ENCODE peak calls at places on chromosomes 2 and 18, in ten cellular contexts. One of them, this sample, is unnamed.

GRCh38 chr2:240797914-240798313 is 22.1 kb downstream of the KIF1A start:
- DNase-seq in fibroblast of the aortic adventitia: no peak
- DNase-seq in GF-D8: no peak
- DNase-seq in right cardiac atrium: peak
- DNase-seq in NCI-H2029 treated with DMSO at 0.1 percent for 48 hours: no peak
- DNase-seq in lower lobe of right lung: peak
- DNase-seq in stimulated activated CD4-positive, alpha-beta T cell treated with anti-CD3 and anti-CD28 coated beads, Interleukin-4, amount 100 ng/mL, for 24 hours: no peak
- DNase-seq in activated CD4-positive, alpha-beta T cell treated with anti-CD3 and anti-CD28 coated beads, Interleukin-2, amount 50 U/mL, for 48 hours: no peak
- DNase-seq in tibial nerve: no peak
- DNase-seq in C1 segment of cervical spinal cord: no peak
- DNase-seq in this sample: no peak

GRCh38 chr2:215900203-215900611 is 113.1 kb downstream of the MREG start:
- DNase-seq in GF-D8: no peak
- DNase-seq in fibroblast of the aortic adventitia: peak
- DNase-seq in stimulated activated CD4-positive, alpha-beta T cell treated with anti-CD3 and anti-CD28 coated beads, Interleukin-4, amount 100 ng/mL, for 24 hours: no peak
- DNase-seq in lower lobe of right lung: peak
- DNase-seq in activated CD4-positive, alpha-beta T cell treated with anti-CD3 and anti-CD28 coated beads, Interleukin-2, amount 50 U/mL, for 48 hours: no peak
- DNase-seq in C1 segment of cervical spinal cord: no peak
- DNase-seq in right cardiac atrium: no peak
- DNase-seq in tibial nerve: no peak
- DNase-seq in NCI-H2029 treated with DMSO at 0.1 percent for 48 hours: no peak
- DNase-seq in this sample: peak

GRCh38 chr18:31942301-31942998 is 478 bp downstream of the TRAPPC8 start:
- DNase-seq in stimulated activated CD4-positive, alpha-beta T cell treated with anti-CD3 and anti-CD28 coated beads, Interleukin-4, amount 100 ng/mL, for 24 hours: peak
- DNase-seq in C1 segment of cervical spinal cord: peak
- DNase-seq in lower lobe of right lung: peak
- DNase-seq in NCI-H2029 treated with DMSO at 0.1 percent for 48 hours: no peak
- DNase-seq in tibial nerve: no peak
- DNase-seq in fibroblast of the aortic adventitia: peak
- DNase-seq in activated CD4-positive, alpha-beta T cell treated with anti-CD3 and anti-CD28 coated beads, Interleukin-2, amount 50 U/mL, for 48 hours: peak
- DNase-seq in right cardiac atrium: peak
- DNase-seq in GF-D8: peak
- DNase-seq in this sample: peak

GRCh38 chr2:160411167-160411566 is 82.4 kb downstream of the RBMS1 start:
- DNase-seq in activated CD4-positive, alpha-beta T cell treated with anti-CD3 and anti-CD28 coated beads, Interleukin-2, amount 50 U/mL, for 48 hours: peak
- DNase-seq in right cardiac atrium: no peak
- DNase-seq in NCI-H2029 treated with DMSO at 0.1 percent for 48 hours: no peak
- DNase-seq in fibroblast of the aortic adventitia: peak
- DNase-seq in tibial nerve: no peak
- DNase-seq in GF-D8: peak
- DNase-seq in lower lobe of right lung: no peak
- DNase-seq in stimulated activated CD4-positive, alpha-beta T cell treated with anti-CD3 and anti-CD28 coated beads, Interleukin-4, amount 100 ng/mL, for 24 hours: peak
- DNase-seq in C1 segment of cervical spinal cord: no peak
- DNase-seq in this sample: peak

GRCh38 chr2:152594022-152594712 is 123.1 kb downstream of the PRPF40A start:
- DNase-seq in C1 segment of cervical spinal cord: no peak
- DNase-seq in stimulated activated CD4-positive, alpha-beta T cell treated with anti-CD3 and anti-CD28 coated beads, Interleukin-4, amount 100 ng/mL, for 24 hours: no peak
- DNase-seq in tibial nerve: no peak
- DNase-seq in GF-D8: no peak
- DNase-seq in right cardiac atrium: no peak
- DNase-seq in NCI-H2029 treated with DMSO at 0.1 percent for 48 hours: peak
- DNase-seq in fibroblast of the aortic adventitia: no peak
- DNase-seq in lower lobe of right lung: no peak
- DNase-seq in activated CD4-positive, alpha-beta T cell treated with anti-CD3 and anti-CD28 coated beads, Interleukin-2, amount 50 U/mL, for 48 hours: no peak
- DNase-seq in this sample: peak

GRCh38 chr2:5693288-5694015 is 1.3 kb downstream of the SOX11 start:
- DNase-seq in fibroblast of the aortic adventitia: no peak
- DNase-seq in lower lobe of right lung: no peak
- DNase-seq in activated CD4-positive, alpha-beta T cell treated with anti-CD3 and anti-CD28 coated beads, Interleukin-2, amount 50 U/mL, for 48 hours: no peak
- DNase-seq in stimulated activated CD4-positive, alpha-beta T cell treated with anti-CD3 and anti-CD28 coated beads, Interleukin-4, amount 100 ng/mL, for 24 hours: no peak
- DNase-seq in NCI-H2029 treated with DMSO at 0.1 percent for 48 hours: no peak
- DNase-seq in tibial nerve: no peak
- DNase-seq in C1 segment of cervical spinal cord: no peak
- DNase-seq in right cardiac atrium: peak
- DNase-seq in GF-D8: no peak
- DNase-seq in this sample: no peak

GRCh38 chr2:163347982-163348842 is 387.6 kb downstream of the FIGN start:
- DNase-seq in NCI-H2029 treated with DMSO at 0.1 percent for 48 hours: no peak
- DNase-seq in GF-D8: no peak
- DNase-seq in stimulated activated CD4-positive, alpha-beta T cell treated with anti-CD3 and anti-CD28 coated beads, Interleukin-4, amount 100 ng/mL, for 24 hours: no peak
- DNase-seq in lower lobe of right lung: peak
- DNase-seq in fibroblast of the aortic adventitia: peak
- DNase-seq in activated CD4-positive, alpha-beta T cell treated with anti-CD3 and anti-CD28 coated beads, Interleukin-2, amount 50 U/mL, for 48 hours: no peak
- DNase-seq in right cardiac atrium: peak
- DNase-seq in C1 segment of cervical spinal cord: peak
- DNase-seq in tibial nerve: peak
- DNase-seq in this sample: peak

GRCh38 chr2:222302178-222303018 is 3.6 kb upstream of the PAX3 start:
- DNase-seq in activated CD4-positive, alpha-beta T cell treated with anti-CD3 and anti-CD28 coated beads, Interleukin-2, amount 50 U/mL, for 48 hours: no peak
- DNase-seq in fibroblast of the aortic adventitia: no peak
- DNase-seq in lower lobe of right lung: no peak
- DNase-seq in GF-D8: no peak
- DNase-seq in NCI-H2029 treated with DMSO at 0.1 percent for 48 hours: no peak
- DNase-seq in right cardiac atrium: peak
- DNase-seq in C1 segment of cervical spinal cord: no peak
- DNase-seq in tibial nerve: no peak
- DNase-seq in stimulated activated CD4-positive, alpha-beta T cell treated with anti-CD3 and anti-CD28 coated beads, Interleukin-4, amount 100 ng/mL, for 24 hours: no peak
- DNase-seq in this sample: no peak

GRCh38 chr2:128381001-128381938 is 62.6 kb upstream of the HS6ST1 start:
- DNase-seq in GF-D8: no peak
- DNase-seq in fibroblast of the aortic adventitia: no peak
- DNase-seq in lower lobe of right lung: peak
- DNase-seq in right cardiac atrium: no peak
- DNase-seq in NCI-H2029 treated with DMSO at 0.1 percent for 48 hours: no peak
- DNase-seq in C1 segment of cervical spinal cord: no peak
- DNase-seq in stimulated activated CD4-positive, alpha-beta T cell treated with anti-CD3 and anti-CD28 coated beads, Interleukin-4, amount 100 ng/mL, for 24 hours: no peak
- DNase-seq in activated CD4-positive, alpha-beta T cell treated with anti-CD3 and anti-CD28 coated beads, Interleukin-2, amount 50 U/mL, for 48 hours: no peak
- DNase-seq in tibial nerve: no peak
- DNase-seq in this sample: peak

GRCh38 chr18:54845788-54846187 is 17.5 kb downstream of the RAB27B start:
- DNase-seq in GF-D8: no peak
- DNase-seq in fibroblast of the aortic adventitia: no peak
- DNase-seq in lower lobe of right lung: no peak
- DNase-seq in stimulated activated CD4-positive, alpha-beta T cell treated with anti-CD3 and anti-CD28 coated beads, Interleukin-4, amount 100 ng/mL, for 24 hours: no peak
- DNase-seq in NCI-H2029 treated with DMSO at 0.1 percent for 48 hours: no peak
- DNase-seq in tibial nerve: no peak
- DNase-seq in right cardiac atrium: no peak
- DNase-seq in C1 segment of cervical spinal cord: no peak
- DNase-seq in activated CD4-positive, alpha-beta T cell treated with anti-CD3 and anti-CD28 coated beads, Interleukin-2, amount 50 U/mL, for 48 hours: no peak
- DNase-seq in this sample: no peak

GRCh38 chr2:221572821-221573429 is 821 bp upstream of the EPHA4 start:
- DNase-seq in fibroblast of the aortic adventitia: peak
- DNase-seq in GF-D8: no peak
- DNase-seq in right cardiac atrium: peak
- DNase-seq in lower lobe of right lung: peak
- DNase-seq in stimulated activated CD4-positive, alpha-beta T cell treated with anti-CD3 and anti-CD28 coated beads, Interleukin-4, amount 100 ng/mL, for 24 hours: peak
- DNase-seq in NCI-H2029 treated with DMSO at 0.1 percent for 48 hours: no peak
- DNase-seq in C1 segment of cervical spinal cord: peak
- DNase-seq in activated CD4-positive, alpha-beta T cell treated with anti-CD3 and anti-CD28 coated beads, Interleukin-2, amount 50 U/mL, for 48 hours: peak
- DNase-seq in tibial nerve: no peak
- DNase-seq in this sample: no peak

GRCh38 chr2:239439383-239440315 is 38.8 kb upstream of the HDAC4 start:
- DNase-seq in activated CD4-positive, alpha-beta T cell treated with anti-CD3 and anti-CD28 coated beads, Interleukin-2, amount 50 U/mL, for 48 hours: no peak
- DNase-seq in fibroblast of the aortic adventitia: no peak
- DNase-seq in lower lobe of right lung: no peak
- DNase-seq in C1 segment of cervical spinal cord: peak
- DNase-seq in stimulated activated CD4-positive, alpha-beta T cell treated with anti-CD3 and anti-CD28 coated beads, Interleukin-4, amount 100 ng/mL, for 24 hours: no peak
- DNase-seq in tibial nerve: no peak
- DNase-seq in NCI-H2029 treated with DMSO at 0.1 percent for 48 hours: no peak
- DNase-seq in right cardiac atrium: peak
- DNase-seq in GF-D8: no peak
- DNase-seq in this sample: no peak

GRCh38 chr18:395481-396250 is 104.8 kb downstream of the COLEC12 start:
- DNase-seq in activated CD4-positive, alpha-beta T cell treated with anti-CD3 and anti-CD28 coated beads, Interleukin-2, amount 50 U/mL, for 48 hours: no peak
- DNase-seq in GF-D8: no peak
- DNase-seq in stimulated activated CD4-positive, alpha-beta T cell treated with anti-CD3 and anti-CD28 coated beads, Interleukin-4, amount 100 ng/mL, for 24 hours: no peak
- DNase-seq in fibroblast of the aortic adventitia: peak
- DNase-seq in lower lobe of right lung: no peak
- DNase-seq in right cardiac atrium: no peak
- DNase-seq in tibial nerve: peak
- DNase-seq in NCI-H2029 treated with DMSO at 0.1 percent for 48 hours: no peak
- DNase-seq in C1 segment of cervical spinal cord: no peak
- DNase-seq in this sample: no peak

GRCh38 chr18:55863876-55864275 is 275.9 kb upstream of the TCF4 start:
- DNase-seq in lower lobe of right lung: no peak
- DNase-seq in GF-D8: no peak
- DNase-seq in stimulated activated CD4-positive, alpha-beta T cell treated with anti-CD3 and anti-CD28 coated beads, Interleukin-4, amount 100 ng/mL, for 24 hours: no peak
- DNase-seq in activated CD4-positive, alpha-beta T cell treated with anti-CD3 and anti-CD28 coated beads, Interleukin-2, amount 50 U/mL, for 48 hours: no peak
- DNase-seq in NCI-H2029 treated with DMSO at 0.1 percent for 48 hours: no peak
- DNase-seq in tibial nerve: no peak
- DNase-seq in fibroblast of the aortic adventitia: peak
- DNase-seq in right cardiac atrium: no peak
- DNase-seq in C1 segment of cervical spinal cord: no peak
- DNase-seq in this sample: no peak

GRCh38 chr2:233184669-233185068 is 66.8 kb upstream of the ATG16L1 start:
- DNase-seq in fibroblast of the aortic adventitia: no peak
- DNase-seq in lower lobe of right lung: no peak
- DNase-seq in C1 segment of cervical spinal cord: no peak
- DNase-seq in activated CD4-positive, alpha-beta T cell treated with anti-CD3 and anti-CD28 coated beads, Interleukin-2, amount 50 U/mL, for 48 hours: no peak
- DNase-seq in stimulated activated CD4-positive, alpha-beta T cell treated with anti-CD3 and anti-CD28 coated beads, Interleukin-4, amount 100 ng/mL, for 24 hours: no peak
- DNase-seq in NCI-H2029 treated with DMSO at 0.1 percent for 48 hours: no peak
- DNase-seq in right cardiac atrium: no peak
- DNase-seq in tibial nerve: no peak
- DNase-seq in GF-D8: no peak
- DNase-seq in this sample: no peak

GRCh38 chr2:236654496-236654895 is 84.9 kb downstream of the ACKR3 start:
- DNase-seq in lower lobe of right lung: no peak
- DNase-seq in right cardiac atrium: no peak
- DNase-seq in NCI-H2029 treated with DMSO at 0.1 percent for 48 hours: no peak
- DNase-seq in tibial nerve: no peak
- DNase-seq in fibroblast of the aortic adventitia: no peak
- DNase-seq in stimulated activated CD4-positive, alpha-beta T cell treated with anti-CD3 and anti-CD28 coated beads, Interleukin-4, amount 100 ng/mL, for 24 hours: no peak
- DNase-seq in GF-D8: no peak
- DNase-seq in C1 segment of cervical spinal cord: no peak
- DNase-seq in activated CD4-positive, alpha-beta T cell treated with anti-CD3 and anti-CD28 coated beads, Interleukin-2, amount 50 U/mL, for 48 hours: no peak
- DNase-seq in this sample: no peak

This sample was measured in MV-4-11.